ENCODE peak calls at places on chromosomes 5 and 9, in six cellular contexts. R is IMR-90, S is trophoblast cell, P is neuronal stem cell, N is mesenchymal stem cell, T is H1. V is an unnamed sample.
A peak's percentile ranks its signal among the peaks of the same experiment; 100 is the strongest.

GRCh38 chr9:78144663-78145377 is 91.1 kb upstream of the CEP78 start:
- DNase-seq in R (no peak), S (peak; percentile 8), P (no peak), N (no peak), T (no peak), V (no peak)

GRCh38 chr9:137295313-137296213 is 6.5 kb downstream of the NRARP start:
- DNase-seq in R (no peak), S (peak; percentile 27), P (peak; percentile 62), N (no peak), T (no peak), V (peak; percentile 66)

GRCh38 chr9:6072442-6072841 is 57.0 kb upstream of the RANBP6 start:
- DNase-seq in R (no peak), S (no peak), P (no peak), N (no peak), T (no peak), V (no peak)

GRCh38 chr5:39273314-39273954 is 54.1 kb upstream of the FYB1 start:
- DNase-seq in R (no peak), S (peak; percentile 44), P (no peak), N (no peak), T (no peak), V (no peak)

GRCh38 chr5:22965960-22966359 is 112.8 kb upstream of the CDH12 start:
- DNase-seq in R (no peak), S (no peak), P (no peak), N (no peak), T (no peak), V (no peak)

GRCh38 chr5:174542466-174542865 is 181.9 kb upstream of the MSX2 start:
- DNase-seq in R (no peak), S (no peak), P (no peak), N (no peak), T (no peak), V (no peak)

GRCh38 chr5:143557061-143557818 is 153.8 kb upstream of the NR3C1 start:
- DNase-seq in R (peak; percentile 94), S (no peak), P (no peak), N (peak; percentile 60), T (no peak), V (no peak)

GRCh38 chr5:41414598-41414997 is 95.8 kb downstream of the PLCXD3 start:
- DNase-seq in R (peak; percentile 96), S (peak; percentile 89), P (no peak), N (peak; percentile 81), T (no peak), V (no peak)

GRCh38 chr5:100575815-100576214 is 40.6 kb downstream of the FAM174A start:
- DNase-seq in R (no peak), S (no peak), P (no peak), N (no peak), T (no peak), V (no peak)

GRCh38 chr5:169789417-169789816 is 152.3 kb downstream of the DOCK2 start:
- DNase-seq in R (no peak), S (no peak), P (no peak), N (no peak), T (no peak), V (no peak)

GRCh38 chr5:169795311-169795710 is 158.2 kb downstream of the DOCK2 start:
- DNase-seq in R (no peak), S (no peak), P (no peak), N (no peak), T (no peak), V (no peak)

GRCh38 chr5:169786219-169786618 is 149.1 kb downstream of the DOCK2 start:
- DNase-seq in R (no peak), S (no peak), P (no peak), N (no peak), T (no peak), V (no peak)

GRCh38 chr5:169788168-169788567 is 151.1 kb downstream of the DOCK2 start:
- DNase-seq in R (peak; percentile 69), S (peak; percentile 88), P (no peak), N (peak; percentile 57), T (no peak), V (no peak)

GRCh38 chr5:169791251-169791650 is 154.2 kb downstream of the DOCK2 start:
- DNase-seq in R (no peak), S (no peak), P (no peak), N (no peak), T (no peak), V (no peak)
- H2BK5ac ChIP-seq in R (no peak overlapping the region), S (no peak overlapping the region), P (no peak overlapping the region), N (no peak overlapping the region), T (no peak overlapping the region), V (no peak overlapping the region)

DNA sequence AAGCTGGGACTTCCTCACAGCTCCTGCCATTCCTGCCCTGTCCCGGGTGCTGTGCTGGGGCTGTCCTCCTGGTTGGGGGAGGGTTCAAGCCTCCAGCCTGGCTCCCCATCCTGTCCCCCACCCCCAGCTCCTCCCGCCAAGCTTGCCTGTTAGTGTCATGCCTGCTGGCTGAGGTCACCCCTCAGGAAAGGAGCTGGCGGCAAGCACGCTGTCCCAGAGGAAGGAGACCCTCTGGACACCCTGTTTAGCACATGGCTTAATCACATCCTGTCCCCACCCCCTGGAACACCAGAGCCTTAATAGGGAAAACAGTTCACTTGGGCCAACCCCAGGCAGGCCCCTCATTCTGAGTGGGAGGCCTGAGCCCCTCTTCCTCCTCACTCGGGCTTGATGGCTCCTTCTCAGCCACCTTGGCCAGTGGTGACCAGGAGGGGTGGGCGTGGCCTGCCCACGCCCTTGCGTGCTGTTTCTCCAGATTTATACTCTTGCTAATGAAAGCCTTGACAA is 9.2 kb upstream of the PHYHD1 start:
- DNase-seq in R (peak; percentile 77), S (no peak), P (no peak), N (peak; percentile 74), T (peak; percentile 64), V (peak; percentile 62)
- H2BK5ac ChIP-seq in R (peak overlapping the region; percentile 99), S (peak overlapping the region; percentile 62), P (no peak overlapping the region), N (peak overlapping the region; percentile 33), T (peak overlapping the region; percentile 93), V (no peak overlapping the region)

GRCh38 chr5:140400730-140401361 is 787 bp upstream of the ANKHD1 start:
- DNase-seq in R (peak; percentile 97), S (peak; percentile 99), P (peak; percentile 97), N (peak; percentile 99), T (peak; percentile 93), V (peak; percentile 98)
- H2BK5ac ChIP-seq in R (peak overlapping the region; percentile 69), S (peak overlapping the region; percentile 58), P (peak overlapping the region; percentile 8), N (no peak overlapping the region), T (peak overlapping the region; percentile 97), V (peak overlapping the region; percentile 56)

GRCh38 chr9:128322342-128323191 is at the start of the genes COQ4 and TRUB2:
- DNase-seq in R (peak; percentile 92), S (peak; percentile 97), P (peak; percentile 92), N (peak; percentile 97), T (peak; percentile 57), V (peak; percentile 93)
- H2BK5ac ChIP-seq in R (peak within 1 kb of the TSS; percentile 97), S (peak within 1 kb of the TSS; percentile 34), P (peak within 1 kb of the TSS; percentile 67), N (peak within 1 kb of the TSS; percentile 95), T (peak within 1 kb of the TSS; percentile 100), V (no peak within 1 kb of the TSS)

GRCh38 chr5:80204808-80205614 is 50.8 kb downstream of the SERINC5 start:
- DNase-seq in R (peak; percentile 76), S (peak; percentile 62), P (no peak), N (peak; percentile 32), T (no peak), V (no peak)
- H2BK5ac ChIP-seq in R (no peak overlapping the region), S (peak overlapping the region; percentile 63), P (no peak overlapping the region), N (no peak overlapping the region), T (no peak overlapping the region), V (no peak overlapping the region)

GRCh38 chr9:129569506-129570449 is 51.1 kb downstream of the C9orf50 start:
- DNase-seq in R (peak; percentile 36), S (peak; percentile 72), P (no peak), N (peak; percentile 47), T (no peak), V (peak; percentile 69)

GRCh38 chr9:129572517-129572916 is 48.4 kb downstream of the C9orf50 start:
- DNase-seq in R (no peak), S (no peak), P (no peak), N (no peak), T (no peak), V (no peak)

GRCh38 chr9:129572052-129572425 is 48.9 kb downstream of the C9orf50 start:
- DNase-seq in R (no peak), S (no peak), P (no peak), N (no peak), T (no peak), V (no peak)

GRCh38 chr9:129570450-129571297 is 50.2 kb downstream of the C9orf50 start:
- DNase-seq in R (peak; percentile 90), S (no peak), P (no peak), N (peak; percentile 78), T (no peak), V (peak; percentile 62)

GRCh38 chr9:129571298-129572051 is 49.4 kb downstream of the C9orf50 start:
- DNase-seq in R (no peak), S (no peak), P (no peak), N (no peak), T (no peak), V (no peak)
- H2BK5ac ChIP-seq in R (peak overlapping the region; percentile 98), S (peak overlapping the region; percentile 85), P (peak overlapping the region; percentile 53), N (no peak overlapping the region), T (peak overlapping the region; percentile 3), V (no peak overlapping the region)

V was measured in H9.